ENCODE peak calls at places on chromosomes 6 and 20, in nine cellular contexts. V is mesothelial cell of epicardium, C is heart right ventricle, H is IMR-90, Y is Calu3, K is BE2C, B is ovary, U is H9, G is cardiac fibroblast. I is an unnamed sample.

GRCh38 chr6:158646023-158646888 is 1.7 kb upstream of the DYNLT1 start:
- DNase-seq in B (peak), K (no peak), U (no peak), Y (peak), G (no peak), H (no peak), C (no peak), V (no peak), I (no peak)

GRCh38 chr6:108555399-108556052 is 5.2 kb upstream of the FOXO3 start:
- DNase-seq in V (no peak), B (no peak), K (no peak), U (no peak), G (no peak), Y (no peak), H (no peak), C (peak), I (no peak)

GRCh38 chr6:158256746-158257424 is 55.4 kb upstream of the TULP4 start:
- DNase-seq in C (no peak), V (no peak), H (no peak), U (no peak), K (no peak), B (no peak), G (no peak), Y (no peak), I (no peak)

GRCh38 chr6:43712590-43712989 is 25.0 kb upstream of the MRPS18A start:
- DNase-seq in G (no peak), B (no peak), Y (no peak), U (no peak), K (no peak), V (no peak), H (no peak), C (no peak), I (no peak)

GRCh38 chr20:17622851-17623508 is 53.1 kb downstream of the DSTN start:
- DNase-seq in V (no peak), G (no peak), U (no peak), C (no peak), Y (no peak), H (no peak), B (peak), K (no peak), I (no peak)

GRCh38 chr6:38346291-38347079 is 293.2 kb downstream of the BTBD9 start:
- DNase-seq in V (no peak), Y (no peak), U (no peak), C (no peak), K (no peak), G (peak), B (no peak), H (peak), I (no peak)

GRCh38 chr20:58711266-58712051 is 18.9 kb downstream of the NPEPL1 start:
- DNase-seq in U (peak), Y (no peak), V (peak), H (no peak), K (peak), G (no peak), B (no peak), C (no peak), I (no peak)

GRCh38 chr6:46651006-46651405 is 1.6 kb downstream of the CYP39A1 start:
- DNase-seq in Y (no peak), U (no peak), C (no peak), V (no peak), K (no peak), H (peak), B (no peak), G (no peak), I (no peak)

GRCh38 chr20:57435498-57436222 is 44.5 kb downstream of the RBM38 start:
- DNase-seq in Y (peak), G (peak), C (peak), K (peak), H (no peak), B (no peak), U (peak), V (peak), I (no peak)

GRCh38 chr6:146526192-146526591 is 17.4 kb upstream of the RAB32 start:
- DNase-seq in G (peak), K (no peak), C (no peak), B (no peak), H (no peak), V (no peak), Y (no peak), U (no peak), I (no peak)

GRCh38 chr6:158031445-158032353 is 50.0 kb downstream of the SYNJ2 start:
- DNase-seq in K (peak), Y (peak), B (no peak), C (peak), G (peak), H (peak), U (no peak), V (no peak), I (no peak)

GRCh38 chr6:159172066-159172465 is 2.9 kb downstream of the FNDC1 start:
- DNase-seq in V (no peak), B (no peak), Y (no peak), H (no peak), K (no peak), C (no peak), U (no peak), G (peak), I (no peak)

GRCh38 chr6:156988276-156989158 is 211.3 kb downstream of the ARID1B start:
- DNase-seq in C (no peak), Y (no peak), U (no peak), G (peak), B (no peak), V (no peak), H (no peak), K (peak), I (no peak)

GRCh38 chr20:3323398-3323797 is 84.1 kb downstream of the DNAAF9 start:
- DNase-seq in B (no peak), U (no peak), K (no peak), G (no peak), C (no peak), Y (peak), H (no peak), V (no peak), I (no peak)

GRCh38 chr6:29763491-29764289 is 40.5 kb downstream of the HLA-F start:
- DNase-seq in U (no peak), C (no peak), H (peak), V (no peak), K (no peak), B (no peak), G (peak), Y (no peak), I (no peak)

GRCh38 chr6:45411959-45412358 is 34.2 kb upstream of the SUPT3H start:
- DNase-seq in Y (no peak), V (no peak), G (no peak), B (no peak), H (no peak), K (no peak), U (no peak), C (no peak), I (no peak)

GRCh38 chr20:63178889-63179751 is 36.8 kb downstream of the YTHDF1 start:
- DNase-seq in H (peak), G (peak), Y (peak), C (peak), K (peak), B (no peak), V (no peak), U (peak), I (peak)

GRCh38 chr6:95545226-95545625 is 32.1 kb upstream of the MANEA start:
- DNase-seq in K (no peak), Y (no peak), B (no peak), C (peak), G (peak), H (no peak), U (no peak), V (no peak), I (no peak)

GRCh38 chr6:24332306-24332705 is 25.6 kb downstream of the DCDC2 start:
- DNase-seq in U (no peak), G (peak), B (no peak), C (no peak), H (no peak), Y (peak), K (no peak), V (no peak), I (no peak)

GRCh38 chr20:54573838-54574237 is 98.4 kb downstream of the DOK5 start:
- DNase-seq in C (peak), B (no peak), H (no peak), Y (no peak), G (no peak), K (no peak), V (no peak), U (no peak), I (no peak)

GRCh38 chr20:23156842-23157423 is 70.8 kb upstream of the CD93 start:
- DNase-seq in G (no peak), U (no peak), B (no peak), C (no peak), K (no peak), V (peak), Y (no peak), H (no peak), I (no peak)

GRCh38 chr6:134510920-134511319 is 193.0 kb upstream of the SGK1 start:
- DNase-seq in K (peak), U (no peak), H (no peak), Y (no peak), G (no peak), C (no peak), B (no peak), V (no peak), I (no peak)

GRCh38 chr6:27273783-27274182 is 26.3 kb downstream of the PRSS16 start:
- DNase-seq in Y (no peak), U (no peak), V (no peak), C (no peak), B (no peak), H (no peak), G (no peak), K (no peak), I (no peak)

GRCh38 chr20:17557675-17558006 is 12.2 kb upstream of the DSTN start:
- DNase-seq in U (no peak), V (no peak), K (no peak), Y (peak), H (peak), B (no peak), G (peak), C (no peak), I (no peak)

GRCh38 chr6:129882510-129883023 is 21.5 kb upstream of the TMEM244 start:
- DNase-seq in H (no peak), G (no peak), U (no peak), B (no peak), V (no peak), C (no peak), Y (no peak), K (no peak), I (no peak)

GRCh38 chr6:95309545-95309944 is 267.8 kb upstream of the MANEA start:
- DNase-seq in U (no peak), K (no peak), G (no peak), V (no peak), H (no peak), Y (no peak), C (no peak), B (no peak), I (no peak)

GRCh38 chr6:75934643-75935472 is 137.6 kb downstream of the IMPG1 start:
- DNase-seq in G (peak), B (peak), V (peak), H (peak), U (peak), K (peak), C (peak), Y (peak), I (peak)

GRCh38 chr6:2055143-2055542 is 190.3 kb downstream of the GMDS start:
- DNase-seq in K (no peak), G (no peak), H (no peak), U (no peak), C (no peak), Y (no peak), V (no peak), B (no peak), I (no peak)

GRCh38 chr20:36728986-36729385 is 16.9 kb downstream of the NDRG3 start:
- DNase-seq in G (peak), K (no peak), C (no peak), H (peak), B (no peak), V (no peak), Y (peak), U (peak), I (no peak)

GRCh38 chr20:57335392-57335791 is 5.8 kb downstream of the SPO11 start:
- DNase-seq in B (no peak), G (no peak), Y (no peak), V (no peak), H (no peak), C (no peak), U (no peak), K (no peak), I (no peak)

GRCh38 chr6:31658983-31659648 is 1.5 kb downstream of the C6orf47 start:
- DNase-seq in H (no peak), U (no peak), G (no peak), B (no peak), Y (no peak), V (no peak), K (no peak), C (no peak), I (no peak)

GRCh38 chr6:89650579-89650978 is 12.0 kb upstream of the LYRM2 start:
- DNase-seq in B (no peak), U (no peak), H (no peak), C (no peak), V (no peak), Y (no peak), G (no peak), K (no peak), I (no peak)

GRCh38 chr6:168799067-168799466 is 358.1 kb downstream of the SMOC2 start:
- DNase-seq in B (no peak), V (no peak), H (no peak), G (no peak), U (no peak), K (no peak), C (no peak), Y (no peak), I (no peak)

GRCh38 chr6:156795825-156796224 is 18.6 kb downstream of the ARID1B start:
- DNase-seq in B (no peak), K (peak), H (peak), Y (no peak), U (no peak), C (no peak), V (no peak), G (peak), I (no peak)

GRCh38 chr6:72946766-72947165 is 278.5 kb downstream of the KHDC1L start:
- DNase-seq in V (no peak), K (no peak), B (no peak), G (peak), H (peak), Y (no peak), U (no peak), C (no peak), I (no peak)

GRCh38 chr6:139927236-139927635 is 552.8 kb upstream of the CITED2 start:
- DNase-seq in Y (no peak), C (no peak), U (no peak), V (no peak), B (no peak), K (no peak), G (peak), H (peak), I (no peak)

GRCh38 chr6:118902731-118903130 is 8.8 kb downstream of the ASF1A start:
- DNase-seq in V (no peak), Y (no peak), K (no peak), B (no peak), U (no peak), H (peak), C (no peak), G (peak), I (no peak)

DNA sequence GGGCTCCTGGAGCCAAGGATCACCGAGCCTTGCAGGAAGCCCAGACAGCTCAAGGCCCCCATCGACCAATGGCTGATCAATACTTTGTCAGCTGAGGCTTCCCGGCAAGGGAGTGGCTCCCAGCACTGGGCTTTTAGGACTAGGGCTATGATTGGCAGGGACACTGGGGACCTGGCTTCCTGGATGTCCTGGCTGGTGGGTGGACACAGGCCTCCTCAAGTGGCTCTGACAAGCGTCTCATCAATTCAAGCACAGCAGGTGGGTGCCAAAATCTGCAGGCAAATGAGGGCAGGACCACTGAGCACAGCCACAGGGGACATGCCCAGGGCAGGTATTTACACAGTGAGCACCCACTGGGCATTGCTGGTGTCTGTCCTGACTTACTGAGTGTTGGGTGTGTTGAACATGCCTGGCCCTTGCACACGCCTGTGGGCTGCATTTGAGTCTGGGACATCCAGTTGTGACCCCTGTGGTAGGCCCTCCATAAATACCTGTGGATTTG is 420.1 kb upstream of the SULF2 start:
- DNase-seq in U (no peak), G (no peak), B (no peak), C (no peak), V (no peak), Y (no peak), H (no peak), K (no peak), I (no peak)
- TF ChIP-seq CTCF in U (no peak), G (no peak), B (no peak), C (no peak), V (no peak), Y (no peak), H (no peak), K (no peak), I (no peak)

GRCh38 chr6:138402833-138403187 is 1.2 kb upstream of the HEBP2 start:
- DNase-seq in C (no peak), B (no peak), K (no peak), G (no peak), H (no peak), U (no peak), V (no peak), Y (no peak), I (no peak)

GRCh38 chr6:138401960-138402832 is 1.8 kb upstream of the HEBP2 start:
- DNase-seq in Y (no peak), H (no peak), G (no peak), V (no peak), K (peak), U (no peak), C (no peak), B (no peak), I (no peak)

GRCh38 chr6:138403324-138403800 is 661 bp upstream of the HEBP2 start:
- DNase-seq in V (peak), K (peak), C (peak), H (no peak), B (peak), Y (peak), G (peak), U (peak), I (peak)

GRCh38 chr6:138404666-138405337 is 779 bp downstream of the HEBP2 start:
- DNase-seq in K (no peak), U (no peak), B (peak), Y (no peak), V (peak), H (no peak), C (no peak), G (peak), I (no peak)

GRCh38 chr6:138403801-138404665 is at the start of gene HEBP2:
- DNase-seq in G (peak), K (peak), U (peak), C (peak), B (peak), H (peak), V (peak), Y (peak), I (peak)
- TF ChIP-seq CTCF in G (peak), K (peak), U (peak), C (peak), B (peak), H (peak), V (peak), Y (peak), I (peak)

GRCh38 chr6:32968093-32968769 is at the start of gene BRD2:
- DNase-seq in H (peak), C (peak), Y (peak), K (peak), B (peak), G (peak), V (peak), U (peak), I (peak)

GRCh38 chr6:32971245-32971580 is 2.8 kb downstream of the BRD2 start:
- DNase-seq in G (no peak), C (no peak), Y (no peak), K (no peak), U (no peak), H (no peak), B (no peak), V (no peak), I (no peak)

GRCh38 chr6:32970413-32971244 is 2.2 kb downstream of the BRD2 start:
- DNase-seq in G (peak), K (peak), Y (peak), C (peak), B (peak), U (peak), V (peak), H (peak), I (peak)

GRCh38 chr6:32968770-32969684 is 633 bp downstream of the BRD2 start:
- DNase-seq in K (peak), V (peak), U (peak), C (peak), G (peak), Y (peak), H (peak), B (peak), I (peak)

GRCh38 chr6:32969685-32970412 is 1.5 kb downstream of the BRD2 start:
- DNase-seq in C (peak), Y (peak), U (peak), G (peak), K (peak), H (peak), B (peak), V (peak), I (peak)
- TF ChIP-seq CTCF in C (no peak), Y (peak), U (peak), G (peak), K (peak), H (no peak), B (peak), V (peak), I (peak)

GRCh38 chr20:871948-872347 is 38.4 kb downstream of the FAM110A start:
- DNase-seq in K (no peak), Y (no peak), U (no peak), C (no peak), G (no peak), H (no peak), B (no peak), V (no peak), I (no peak)

GRCh38 chr20:875115-875514 is 41.0 kb downstream of the ANGPT4 start:
- DNase-seq in Y (no peak), G (no peak), H (no peak), K (no peak), V (no peak), U (no peak), B (no peak), C (no peak), I (no peak)

GRCh38 chr20:873875-874607 is 40.5 kb downstream of the FAM110A start:
- DNase-seq in V (no peak), G (no peak), H (no peak), U (no peak), Y (peak), K (no peak), C (no peak), B (no peak), I (no peak)

GRCh38 chr20:871436-871835 is 37.9 kb downstream of the FAM110A start:
- DNase-seq in U (no peak), G (no peak), C (no peak), V (no peak), H (no peak), B (no peak), Y (no peak), K (no peak), I (no peak)

DNA sequence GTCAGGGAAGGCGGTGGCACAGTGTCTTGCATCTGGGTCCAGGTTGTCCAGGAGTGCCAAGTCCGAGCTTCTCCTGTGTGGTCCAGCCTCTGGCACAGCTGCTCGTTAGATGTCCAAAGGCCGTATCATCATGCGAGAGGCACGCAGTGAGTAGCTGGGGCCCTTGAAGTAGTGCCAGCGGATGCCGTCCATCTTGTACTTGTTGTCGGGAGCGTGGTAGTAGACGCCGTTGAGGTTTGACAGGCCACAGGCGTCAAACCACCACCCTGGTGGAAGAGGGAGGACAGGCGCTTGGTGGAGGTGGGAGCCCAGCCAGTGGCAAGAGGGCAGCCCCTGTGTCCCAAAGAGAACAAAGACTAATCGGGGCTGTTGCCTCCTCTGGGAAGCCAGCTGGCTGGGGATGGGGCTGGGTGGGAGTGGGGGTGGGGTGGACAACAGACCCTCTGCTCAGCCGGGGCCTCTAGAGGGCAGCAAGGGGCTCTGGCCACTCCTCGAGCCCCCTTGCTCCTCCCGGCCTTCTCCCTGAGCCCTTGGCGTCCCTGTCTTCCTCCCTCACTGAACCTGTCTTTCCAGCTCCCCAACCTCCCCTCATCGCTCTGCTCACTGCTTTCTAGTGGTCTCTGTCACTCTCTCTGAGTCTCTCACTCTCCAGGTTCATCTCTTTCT is 39.5 kb downstream of the FAM110A start:
- DNase-seq in C (no peak), G (no peak), K (no peak), U (peak), B (no peak), H (no peak), Y (peak), V (no peak), I (no peak)
- TF ChIP-seq CTCF in C (no peak), G (no peak), K (no peak), U (peak), B (no peak), H (no peak), Y (no peak), V (no peak), I (peak)

I was measured in neural crest cell.